ENCODE peak calls at places on chromosomes 5 and 9, in ten cellular contexts. M is PC-3; B is A549; W is ovary; T is fibroblast of lung; Q is uterus; P is neural progenitor cell; K is CD8-positive, alpha-beta T cell; L is endodermal cell; Y is testis. V is an unnamed sample.

GRCh38 chr9:137575725-137576411 is 2.9 kb downstream of the DPH7 start:
- DNase-seq in M (no peak), B (no peak), W (no peak), T (no peak), Q (no peak), P (no peak), K (no peak), L (no peak), Y (no peak), V (no peak)

GRCh38 chr5:96522635-96523355 is 89.7 kb upstream of the PCSK1 start:
- DNase-seq in M (no peak), B (no peak), W (no peak), T (peak; percentile 12), Q (no peak), P (no peak), K (no peak), L (no peak), Y (no peak), V (peak; percentile 49)

GRCh38 chr9:91843623-91844111 is 106.4 kb downstream of the ROR2 start:
- DNase-seq in M (no peak), B (no peak), W (peak; percentile 80), T (no peak), Q (peak; percentile 63), P (peak; percentile 60), K (no peak), L (peak; percentile 55), Y (peak; percentile 36), V (no peak)

GRCh38 chr9:110217656-110218099 is 9.7 kb upstream of the C9orf152 start:
- DNase-seq in M (peak; percentile 62), B (no peak), W (no peak), T (peak; percentile 43), Q (no peak), P (peak; percentile 52), K (no peak), L (no peak), Y (no peak), V (no peak)

GRCh38 chr5:107783551-107783950 is 112.8 kb upstream of the EFNA5 start:
- DNase-seq in M (no peak), B (no peak), W (no peak), T (peak; percentile 69), Q (no peak), P (no peak), K (no peak), L (no peak), Y (no peak), V (no peak)

GRCh38 chr9:91127653-91128052 is 234.1 kb downstream of the AUH start:
- DNase-seq in M (peak; percentile 62), B (no peak), W (no peak), T (peak; percentile 44), Q (no peak), P (no peak), K (no peak), L (no peak), Y (no peak), V (no peak)

GRCh38 chr9:134059188-134059641 is 8.6 kb downstream of the BRD3 start:
- DNase-seq in M (no peak), B (no peak), W (peak; percentile 31), T (no peak), Q (no peak), P (peak; percentile 0), K (peak; percentile 2), L (no peak), Y (no peak), V (no peak)

GRCh38 chr9:17531642-17532254 is 47.1 kb upstream of the SH3GL2 start:
- DNase-seq in M (peak; percentile 60), B (peak; percentile 38), W (no peak), T (peak; percentile 32), Q (peak; percentile 23), P (peak; percentile 65), K (no peak), L (peak; percentile 81), Y (peak; percentile 76), V (peak; percentile 3)

DNA sequence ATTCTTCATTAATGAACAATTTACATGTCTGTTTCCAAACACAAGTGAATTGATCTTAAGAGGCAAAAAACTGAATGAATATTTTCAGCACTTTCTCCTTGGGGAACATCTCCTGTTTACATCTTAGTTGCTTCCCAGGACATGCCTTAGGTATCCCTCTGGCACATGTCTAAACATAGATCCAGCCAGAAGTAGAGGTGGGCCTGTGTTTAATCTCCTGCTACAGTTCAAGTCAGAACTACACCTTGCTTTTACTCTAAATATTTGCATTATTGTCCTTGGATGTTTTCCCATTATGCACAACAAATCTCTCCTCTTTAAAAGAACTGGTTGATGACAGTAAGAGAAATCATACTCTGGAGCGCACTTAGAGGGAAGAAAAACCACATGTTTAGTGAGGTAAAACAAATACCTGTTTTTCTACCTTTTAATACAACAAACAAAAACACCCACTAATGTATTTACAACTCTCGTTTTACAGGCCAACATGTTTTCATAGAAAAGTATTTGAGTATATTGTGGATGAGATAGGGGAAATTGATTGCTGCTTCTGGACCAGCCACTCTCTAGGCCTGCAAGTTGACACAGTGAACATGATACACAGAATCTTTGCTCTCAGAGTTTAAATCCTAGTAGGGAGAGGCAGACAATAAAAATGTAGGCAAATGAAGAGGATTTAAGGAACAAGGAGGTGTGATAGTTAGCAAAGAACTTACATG is 32.2 kb downstream of the TNFAIP8 start:
- DNase-seq in M (no peak), B (no peak), W (no peak), T (no peak), Q (no peak), P (no peak), K (no peak), L (no peak), Y (no peak), V (no peak)
- H3K27ac ChIP-seq in M (no peak overlapping the region), B (no peak overlapping the region), W (no peak overlapping the region), T (no peak overlapping the region), Q (peak overlapping the region; percentile 4), P (no peak overlapping the region), K (no peak overlapping the region), L (no peak overlapping the region), Y (no peak overlapping the region), V (no peak overlapping the region)

DNA sequence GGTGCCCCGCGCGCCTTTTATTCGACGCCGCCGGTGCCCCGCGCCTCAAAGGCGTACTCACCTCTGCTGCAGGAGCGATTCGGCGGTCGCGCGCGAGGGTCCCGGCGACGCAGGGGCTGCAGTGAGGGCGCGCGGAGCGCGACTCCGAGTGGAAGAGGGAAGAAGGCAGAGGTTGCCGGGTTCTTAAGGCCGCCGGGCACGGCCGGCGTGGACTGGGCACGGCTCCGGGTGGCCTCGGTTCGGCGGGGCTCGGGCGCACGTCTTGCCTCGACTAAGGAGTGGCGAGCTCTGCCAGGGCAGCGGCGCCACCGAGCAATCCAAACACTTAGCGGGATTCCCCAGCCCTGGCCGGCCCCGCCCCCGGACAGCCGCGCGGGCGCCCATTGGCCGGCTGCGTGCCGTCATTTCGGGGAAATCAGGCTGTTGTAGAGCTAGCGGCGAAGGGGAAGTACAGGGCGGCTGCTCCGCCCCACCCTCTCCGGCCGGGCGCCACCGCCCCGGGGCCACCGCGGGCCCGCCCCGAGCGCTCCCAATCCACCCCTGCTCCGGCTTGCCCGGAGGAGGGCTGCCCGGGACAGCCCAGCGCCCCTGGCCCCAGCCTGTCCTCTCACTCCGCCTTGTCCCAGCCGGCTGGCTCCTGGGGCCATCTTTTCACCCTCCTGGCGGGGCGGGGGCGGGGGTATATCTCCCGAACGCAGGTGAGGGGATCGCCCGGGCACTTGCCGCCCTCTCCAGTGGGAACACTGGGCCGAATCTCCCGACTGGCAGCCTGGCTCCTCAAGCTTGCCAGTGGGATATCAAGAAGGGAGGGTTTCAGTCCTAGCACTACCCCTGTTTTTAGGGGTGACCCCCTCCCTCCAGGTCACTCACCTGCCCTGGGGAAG is at the start of gene IRF1:
- DNase-seq in M (peak; percentile 92), B (peak; percentile 97), W (peak; percentile 97), T (peak; percentile 95), Q (peak; percentile 98), P (peak; percentile 94), K (peak; percentile 97), L (peak; percentile 98), Y (peak; percentile 96), V (peak; percentile 97)
- TF ChIP-seq CTCF in M (no peak), B (no peak), W (no peak), T (no peak), Q (no peak), P (no peak), K (no peak), L (no peak), Y (no peak), V (no peak)

GRCh38 chr9:99060621-99061020 is 44.3 kb upstream of the TGFBR1 start:
- DNase-seq in M (no peak), B (no peak), W (no peak), T (no peak), Q (no peak), P (no peak), K (no peak), L (no peak), Y (no peak), V (no peak)
- H3K27ac ChIP-seq in M (no peak overlapping the region), B (no peak overlapping the region), W (no peak overlapping the region), T (no peak overlapping the region), Q (no peak overlapping the region), P (no peak overlapping the region), K (no peak overlapping the region), L (no peak overlapping the region), Y (no peak overlapping the region), V (no peak overlapping the region)

GRCh38 chr9:99818439-99818992 is 3.2 kb upstream of the NR4A3 start:
- DNase-seq in M (no peak), B (no peak), W (no peak), T (no peak), Q (no peak), P (peak; percentile 59), K (no peak), L (peak; percentile 59), Y (peak; percentile 18), V (no peak)

GRCh38 chr9:99819123-99819483 is 2.6 kb upstream of the NR4A3 start:
- DNase-seq in M (no peak), B (no peak), W (no peak), T (no peak), Q (no peak), P (no peak), K (no peak), L (no peak), Y (no peak), V (no peak)

GRCh38 chr9:99821187-99822095 is at the start of gene NR4A3:
- DNase-seq in M (peak; percentile 92), B (peak; percentile 92), W (peak; percentile 95), T (peak; percentile 97), Q (peak; percentile 94), P (peak; percentile 97), K (peak; percentile 92), L (peak; percentile 91), Y (peak; percentile 96), V (peak; percentile 91)

GRCh38 chr9:99820330-99821186 is 1.1 kb upstream of the NR4A3 start:
- DNase-seq in M (peak; percentile 39), B (peak; percentile 43), W (peak; percentile 75), T (peak; percentile 75), Q (peak; percentile 73), P (no peak), K (peak; percentile 57), L (no peak), Y (peak; percentile 89), V (no peak)

DNA sequence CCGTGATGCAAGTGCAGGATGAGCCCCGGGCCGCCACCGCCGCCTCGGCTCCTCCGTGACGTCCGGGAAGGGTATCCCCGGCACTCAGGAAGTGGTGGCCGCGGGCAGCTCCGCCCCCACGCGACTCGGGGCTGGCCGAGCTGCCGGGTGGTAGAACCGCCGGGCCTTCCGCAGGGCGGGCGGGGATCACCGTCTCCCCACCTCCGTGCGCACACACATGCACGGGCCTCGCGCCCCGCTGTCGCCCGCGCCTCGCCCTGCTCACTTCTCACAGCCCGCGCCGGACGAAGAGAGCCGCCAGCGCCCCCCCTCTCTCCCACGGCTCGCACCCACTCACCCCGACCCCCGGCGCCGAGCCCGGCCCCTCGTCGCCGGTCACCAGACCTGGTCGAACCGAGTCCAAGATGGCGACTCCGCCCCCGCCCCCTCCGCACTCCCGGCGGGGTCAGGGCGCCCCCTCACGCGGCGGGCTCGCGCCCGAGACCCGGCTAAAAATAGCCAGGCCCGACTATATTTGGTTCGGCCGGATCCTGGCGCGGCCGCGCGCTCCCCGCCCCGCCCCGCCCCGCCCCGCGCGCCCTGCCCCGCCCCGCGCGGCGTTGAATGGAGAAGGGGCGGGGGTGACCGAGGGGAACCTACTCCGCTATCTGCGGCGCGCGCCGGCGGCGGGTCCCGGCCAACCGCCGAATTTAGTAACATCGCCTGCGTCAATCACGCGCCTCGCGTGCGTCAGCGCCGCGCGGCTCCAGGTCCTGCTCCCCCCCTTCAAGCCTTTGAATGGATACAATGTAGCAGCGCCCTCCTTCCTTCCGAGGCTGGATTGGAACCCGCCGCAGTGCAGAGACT is 2.0 kb upstream of the NR4A3 start:
- DNase-seq in M (peak; percentile 84), B (peak; percentile 78), W (peak; percentile 98), T (peak; percentile 91), Q (peak; percentile 97), P (peak; percentile 98), K (peak; percentile 96), L (peak; percentile 97), Y (peak; percentile 98), V (peak; percentile 94)
- TF ChIP-seq CTCF in M (peak; percentile 17), B (no peak), W (no peak), T (peak; percentile 6), Q (no peak), P (no peak), K (no peak), L (no peak), Y (no peak), V (no peak)

V was measured in pancreas.